ENCODE peak calls at places on chromosome X, in four cellular contexts. One of them, this sample, is unnamed.

GRCh38 chrX:64205441-64205734 is at the start of gene AMER1:
- DNase-seq in posterior vena cava: no peak
- DNase-seq in activated T-cell treated with anti-CD3 and anti-CD28 coated beads for 48 hours: no peak
- DNase-seq in HuH-7: no peak
- DNase-seq in this sample: no peak

GRCh38 chrX:49308604-49309269 is 5.3 kb downstream of the GAGE10 start:
- DNase-seq in HuH-7: no peak
- DNase-seq in posterior vena cava: no peak
- DNase-seq in activated T-cell treated with anti-CD3 and anti-CD28 coated beads for 48 hours: no peak
- DNase-seq in this sample: no peak

GRCh38 chrX:39759526-39760224 is 338.1 kb downstream of the BCOR start:
- DNase-seq in activated T-cell treated with anti-CD3 and anti-CD28 coated beads for 48 hours: no peak
- DNase-seq in posterior vena cava: no peak
- DNase-seq in HuH-7: no peak
- DNase-seq in this sample: no peak

GRCh38 chrX:81202989-81203388 is 1.1 kb downstream of the SH3BGRL start:
- DNase-seq in posterior vena cava: no peak
- DNase-seq in HuH-7: no peak
- DNase-seq in activated T-cell treated with anti-CD3 and anti-CD28 coated beads for 48 hours: no peak
- DNase-seq in this sample: no peak

GRCh38 chrX:102837843-102838242 is 99.2 kb upstream of the RAB40AL start:
- DNase-seq in activated T-cell treated with anti-CD3 and anti-CD28 coated beads for 48 hours: no peak
- DNase-seq in HuH-7: no peak
- DNase-seq in posterior vena cava: no peak
- DNase-seq in this sample: no peak

GRCh38 chrX:69028006-69028760 is 137.1 kb downstream of the PJA1 start:
- DNase-seq in posterior vena cava: no peak
- DNase-seq in HuH-7: no peak
- DNase-seq in activated T-cell treated with anti-CD3 and anti-CD28 coated beads for 48 hours: no peak
- DNase-seq in this sample: no peak

GRCh38 chrX:17361620-17362019 is 13.4 kb upstream of the NHS start:
- DNase-seq in activated T-cell treated with anti-CD3 and anti-CD28 coated beads for 48 hours: no peak
- DNase-seq in HuH-7: peak
- DNase-seq in posterior vena cava: no peak
- DNase-seq in this sample: no peak

GRCh38 chrX:71224969-71225368 is 1.9 kb downstream of the GJB1 start:
- DNase-seq in activated T-cell treated with anti-CD3 and anti-CD28 coated beads for 48 hours: no peak
- DNase-seq in HuH-7: no peak
- DNase-seq in posterior vena cava: no peak
- DNase-seq in this sample: no peak

GRCh38 chrX:129787336-129788055 is 7.7 kb downstream of the SASH3 start:
- DNase-seq in activated T-cell treated with anti-CD3 and anti-CD28 coated beads for 48 hours: no peak
- DNase-seq in HuH-7: no peak
- DNase-seq in posterior vena cava: peak
- DNase-seq in this sample: no peak

GRCh38 chrX:19705196-19705769 is 182.1 kb downstream of the SH3KBP1 start:
- DNase-seq in HuH-7: no peak
- DNase-seq in activated T-cell treated with anti-CD3 and anti-CD28 coated beads for 48 hours: no peak
- DNase-seq in posterior vena cava: no peak
- DNase-seq in this sample: no peak

GRCh38 chrX:154019633-154020499 is at the start of gene IRAK1:
- DNase-seq in activated T-cell treated with anti-CD3 and anti-CD28 coated beads for 48 hours: peak
- DNase-seq in posterior vena cava: no peak
- DNase-seq in HuH-7: peak
- DNase-seq in this sample: peak

GRCh38 chrX:109733658-109734022 is 583 bp upstream of the ACSL4 start:
- DNase-seq in activated T-cell treated with anti-CD3 and anti-CD28 coated beads for 48 hours: no peak
- DNase-seq in HuH-7: no peak
- DNase-seq in posterior vena cava: no peak
- DNase-seq in this sample: no peak

GRCh38 chrX:70289168-70289792 is 447 bp downstream of the PDZD11 start:
- DNase-seq in HuH-7: no peak
- DNase-seq in activated T-cell treated with anti-CD3 and anti-CD28 coated beads for 48 hours: no peak
- DNase-seq in posterior vena cava: no peak
- DNase-seq in this sample: no peak

GRCh38 chrX:136765957-136766356 is 14.8 kb downstream of the ARHGEF6 start:
- DNase-seq in HuH-7: no peak
- DNase-seq in posterior vena cava: no peak
- DNase-seq in activated T-cell treated with anti-CD3 and anti-CD28 coated beads for 48 hours: no peak
- DNase-seq in this sample: no peak

GRCh38 chrX:40107291-40108083 is 9.7 kb upstream of the BCOR start:
- DNase-seq in HuH-7: no peak
- DNase-seq in activated T-cell treated with anti-CD3 and anti-CD28 coated beads for 48 hours: no peak
- DNase-seq in posterior vena cava: peak
- DNase-seq in this sample: peak

GRCh38 chrX:102985182-102985581 is 48.1 kb downstream of the RAB40AL start:
- DNase-seq in HuH-7: no peak
- DNase-seq in activated T-cell treated with anti-CD3 and anti-CD28 coated beads for 48 hours: no peak
- DNase-seq in posterior vena cava: no peak
- DNase-seq in this sample: no peak

This sample was measured in progenitor cell of endocrine pancreas.